ENCODE peak calls at places on chromosomes 13 and 19, in four cellular contexts. I, V, K and D are unnamed samples.

GRCh38 chr13:98246538-98247172 is 69.6 kb upstream of the RNF113B start:
- DNase-seq in I (no peak), V (no peak), K (no peak), D (no peak)

GRCh38 chr13:37747071-37747612 is 122.4 kb downstream of the TRPC4 start:
- DNase-seq in I (peak; percentile 54), V (no peak), K (no peak), D (no peak)

GRCh38 chr19:4052114-4052992 is 14.3 kb downstream of the ZBTB7A start:
- DNase-seq in I (no peak), V (no peak), K (no peak), D (no peak)

GRCh38 chr19:49812997-49813861 is at the start of gene FUZ:
- DNase-seq in I (peak; percentile 89), V (peak; percentile 91), K (peak; percentile 80), D (peak; percentile 82)

GRCh38 chr13:20550799-20551198 is 16.2 kb upstream of the IFT88 start:
- DNase-seq in I (no peak), V (no peak), K (no peak), D (no peak)

GRCh38 chr19:48403606-48404005 is 10.1 kb downstream of the GRIN2D start:
- DNase-seq in I (no peak), V (no peak), K (no peak), D (no peak)

GRCh38 chr19:3585301-3586123 is at the start of gene GIPC3:
- DNase-seq in I (no peak), V (no peak), K (no peak), D (no peak)

GRCh38 chr19:801030-801860 is 4.0 kb downstream of the PTBP1 start:
- DNase-seq in I (no peak), V (peak; percentile 55), K (no peak), D (no peak)

GRCh38 chr13:64510698-64511097 is 2719.4 kb downstream of the PCDH9 start:
- DNase-seq in I (no peak), V (no peak), K (no peak), D (no peak)

GRCh38 chr19:16374436-16374835 is 49.8 kb downstream of the KLF2 start:
- DNase-seq in I (no peak), V (no peak), K (no peak), D (no peak)

GRCh38 chr13:113941571-113942191 is 32.2 kb downstream of the C13orf46 start:
- DNase-seq in I (no peak), V (peak; percentile 0), K (no peak), D (no peak)

GRCh38 chr19:5166262-5166661 is 174.3 kb downstream of the PTPRS start:
- DNase-seq in I (peak; percentile 3), V (no peak), K (no peak), D (no peak)

GRCh38 chr13:114016321-114017027 is 42.6 kb upstream of the C13orf46 start:
- DNase-seq in I (no peak), V (no peak), K (no peak), D (no peak)

GRCh38 chr19:33442706-33443105 is 69.2 kb downstream of the CEBPG start:
- DNase-seq in I (no peak), V (no peak), K (no peak), D (no peak)

GRCh38 chr13:111202745-111203144 is 87.6 kb downstream of the ARHGEF7 start:
- DNase-seq in I (peak; percentile 80), V (no peak), K (no peak), D (no peak)

GRCh38 chr19:40300668-40301067 is 15.5 kb upstream of the AKT2 start:
- DNase-seq in I (no peak), V (no peak), K (no peak), D (no peak)

GRCh38 chr13:19159761-19160420 is 21.7 kb downstream of the TUBA3C start:
- DNase-seq in I (no peak), V (no peak), K (no peak), D (no peak)

GRCh38 chr13:104847863-104848262 is 1687.6 kb downstream of the EFNB2 start:
- DNase-seq in I (no peak), V (no peak), K (no peak), D (no peak)

GRCh38 chr19:34128558-34129250 is 43.6 kb upstream of the LSM14A start:
- DNase-seq in I (no peak), V (no peak), K (no peak), D (no peak)

GRCh38 chr19:10086904-10087256 is 763 bp downstream of the SHFL start:
- DNase-seq in I (no peak), V (no peak), K (no peak), D (no peak)

GRCh38 chr19:6521718-6522646 is 8.8 kb upstream of the TNFSF9 start:
- DNase-seq in I (no peak), V (no peak), K (no peak), D (no peak)

DNA sequence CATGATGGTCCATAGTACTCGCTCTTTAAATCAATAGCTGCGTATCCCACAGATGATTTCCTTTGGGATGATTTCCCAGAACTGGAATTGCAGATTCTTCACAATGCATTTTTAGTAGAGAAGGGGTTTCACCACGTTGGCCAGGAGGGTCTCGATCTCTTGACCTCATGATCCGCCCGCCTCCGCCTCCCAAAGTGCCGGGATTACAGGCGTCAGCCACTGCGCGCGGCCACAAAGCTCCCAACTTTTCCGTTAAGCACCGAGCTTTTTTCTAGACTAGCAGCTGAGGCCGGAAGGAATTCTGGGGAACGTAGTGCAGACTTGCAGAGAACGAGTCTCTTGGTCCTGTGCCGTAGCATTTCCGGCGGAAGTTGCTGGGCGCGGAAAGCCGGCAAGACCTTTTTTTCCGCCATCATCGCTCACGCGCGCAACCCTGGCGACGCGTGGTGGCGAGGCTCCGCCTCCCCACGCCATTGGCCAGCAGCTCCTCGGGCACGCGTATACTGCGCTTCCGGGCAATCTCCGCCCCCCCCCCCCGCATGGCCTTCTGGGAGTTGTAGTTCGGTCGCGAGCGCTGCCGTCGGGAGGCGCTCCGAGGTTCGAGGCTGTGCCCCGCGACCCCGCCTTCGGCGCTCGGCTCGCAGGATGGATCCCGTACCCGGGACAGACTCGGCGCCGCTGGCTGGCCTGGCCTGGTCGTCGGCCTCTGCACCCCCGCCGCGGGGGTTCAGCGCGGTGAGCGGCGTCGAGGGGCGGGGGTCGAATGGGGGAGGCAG is at the start of gene MVB12A:
- DNase-seq in I (peak; percentile 95), V (peak; percentile 85), K (peak; percentile 88), D (peak; percentile 79)
- TF ChIP-seq CTCF in I (no peak), V (no peak), K (no peak), D (no peak)

GRCh38 chr13:73765651-73766384 is 368.4 kb downstream of the KLF12 start:
- DNase-seq in I (no peak), V (peak; percentile 33), K (no peak), D (peak; percentile 30)

GRCh38 chr13:73767191-73767741 is 366.9 kb downstream of the KLF12 start:
- DNase-seq in I (no peak), V (no peak), K (no peak), D (no peak)

GRCh38 chr13:73772449-73773186 is 361.6 kb downstream of the KLF12 start:
- DNase-seq in I (no peak), V (no peak), K (no peak), D (no peak)

DNA sequence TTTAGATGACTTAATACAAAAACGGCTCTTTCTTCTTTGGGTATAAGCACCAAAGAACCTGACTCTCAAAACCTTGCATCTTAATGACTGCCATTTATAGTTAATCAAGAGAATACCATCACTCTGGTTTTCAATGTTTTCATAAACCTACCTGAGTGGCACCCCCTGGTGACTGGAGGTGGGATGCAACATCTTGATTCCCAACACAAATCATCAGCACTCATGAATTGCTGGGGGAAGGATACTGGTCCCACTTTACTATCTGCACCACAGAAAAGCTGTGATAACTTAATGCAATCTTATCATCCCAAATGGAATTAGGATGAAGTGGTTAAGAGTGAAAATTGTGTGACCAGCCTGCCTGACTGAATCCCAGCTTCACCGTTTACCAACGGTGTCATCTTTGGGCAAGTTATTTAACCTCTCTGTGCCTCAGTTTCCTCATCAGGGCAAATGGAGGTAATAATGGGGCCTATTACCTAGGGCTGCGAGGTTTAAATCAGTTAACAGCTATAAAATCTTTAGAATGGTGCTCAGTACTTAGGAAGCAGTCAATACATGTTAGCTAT is 366.4 kb downstream of the KLF12 start:
- DNase-seq in I (no peak), V (no peak), K (no peak), D (no peak)
- TF ChIP-seq CTCF in I (peak; percentile 28), V (peak; percentile 16), K (peak; percentile 30), D (no peak)

GRCh38 chr19:14097532-14098151 is 7.1 kb upstream of the SAMD1 start:
- DNase-seq in I (no peak), V (no peak), K (no peak), D (no peak)
- TF ChIP-seq CTCF in I (no peak), V (no peak), K (no peak), D (no peak)

DNA sequence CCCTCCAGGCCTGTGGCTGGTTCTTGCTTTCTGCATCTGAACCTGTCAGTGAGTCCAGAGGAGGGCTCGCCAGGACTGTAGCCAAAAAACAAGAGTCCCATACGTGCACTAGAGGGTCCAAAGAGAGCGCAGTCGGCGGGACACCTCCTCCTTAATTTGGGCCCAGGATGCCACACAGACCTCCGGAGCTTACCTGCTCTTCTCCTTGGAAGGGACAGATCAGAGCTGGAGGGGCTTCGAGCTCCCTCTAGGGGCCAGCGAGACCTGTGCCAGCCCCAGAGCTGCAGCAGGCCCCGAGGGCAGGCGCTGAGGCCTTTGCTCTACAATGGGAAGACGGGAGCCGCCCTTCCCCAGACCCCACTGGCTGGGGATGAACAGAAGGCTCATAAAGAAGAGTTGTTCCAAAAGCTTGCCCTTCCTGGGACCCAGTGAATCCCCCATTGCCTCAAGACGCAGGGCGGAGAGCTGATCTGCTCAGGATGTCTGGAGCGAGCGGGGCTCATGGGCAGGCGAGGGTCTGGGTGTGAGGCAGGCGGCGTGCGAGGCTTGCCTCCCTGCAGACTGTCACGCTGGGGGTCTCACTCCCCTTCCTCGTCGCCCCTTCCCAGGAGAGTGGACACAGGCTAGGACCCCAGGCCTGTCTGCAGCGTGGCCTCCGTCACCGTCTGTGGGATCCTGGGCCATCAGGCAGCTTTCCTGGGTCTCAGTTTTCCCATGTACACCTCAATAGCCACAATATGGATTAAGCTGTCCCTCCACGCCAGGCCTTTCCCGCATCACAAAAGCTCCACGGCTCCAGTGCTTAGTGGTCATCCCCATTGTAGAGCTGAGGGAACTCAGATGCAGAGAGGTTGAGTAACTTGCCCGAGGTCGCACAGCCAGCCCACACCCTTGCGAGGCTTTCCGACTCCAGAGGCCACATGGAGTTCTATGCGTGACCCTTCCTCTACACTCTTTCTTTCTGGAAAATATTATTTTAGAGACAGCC is 46.9 kb upstream of the VSTM2B start:
- DNase-seq in I (no peak), V (no peak), K (no peak), D (no peak)
- TF ChIP-seq CTCF in I (peak; percentile 10), V (no peak), K (no peak), D (no peak)

GRCh38 chr19:39212377-39212742 is 8.3 kb upstream of the SYCN start:
- DNase-seq in I (no peak), V (no peak), K (no peak), D (no peak)
- TF ChIP-seq CTCF in I (peak; percentile 16), V (no peak), K (peak; percentile 35), D (no peak)

GRCh38 chr19:31449379-31449778 is 100.1 kb upstream of the TSHZ3 start:
- DNase-seq in I (no peak), V (no peak), K (no peak), D (no peak)

GRCh38 chr19:31444931-31445330 is 95.7 kb upstream of the TSHZ3 start:
- DNase-seq in I (no peak), V (no peak), K (no peak), D (no peak)

GRCh38 chr19:31445406-31445805 is 96.2 kb upstream of the TSHZ3 start:
- DNase-seq in I (no peak), V (no peak), K (no peak), D (no peak)

GRCh38 chr19:31450696-31451095 is 101.5 kb upstream of the TSHZ3 start:
- DNase-seq in I (no peak), V (no peak), K (no peak), D (no peak)

GRCh38 chr19:31448221-31448657 is 99.0 kb upstream of the TSHZ3 start:
- DNase-seq in I (peak; percentile 23), V (no peak), K (no peak), D (no peak)
- TF ChIP-seq CTCF in I (no peak), V (no peak), K (no peak), D (no peak)

GRCh38 chr19:54030895-54031586 is 32.7 kb downstream of the VSTM1 start:
- DNase-seq in I (no peak), V (no peak), K (no peak), D (no peak)
- TF ChIP-seq CTCF in I (peak; percentile 39), V (no peak), K (no peak), D (no peak)